ENCODE peak calls at places on chromosomes 6 and 20, in four cellular contexts. H is cardiac muscle cell, L is MM.1S, O is RWPE1. Z is an unnamed sample.

GRCh38 chr6:81262656-81263055 is 489.8 kb downstream of the TENT5A start:
- DNase-seq in H (no peak), L (no peak), O (no peak), Z (peak; percentile 35)

GRCh38 chr20:11031300-11031699 is 357.5 kb upstream of the JAG1 start:
- DNase-seq in H (no peak), L (no peak), O (no peak), Z (no peak)

GRCh38 chr6:29967379-29968010 is 25.2 kb downstream of the HLA-A start:
- DNase-seq in H (no peak), L (peak; percentile 36), O (peak; percentile 30), Z (no peak)

GRCh38 chr20:24698189-24698588 is 228.8 kb downstream of the SYNDIG1 start:
- DNase-seq in H (no peak), L (no peak), O (no peak), Z (no peak)

GRCh38 chr20:44810061-44810390 is 320 bp downstream of the RIMS4 start:
- DNase-seq in H (no peak), L (no peak), O (no peak), Z (no peak)

GRCh38 chr20:5002077-5002413 is 735 bp upstream of the SLC23A2 start:
- DNase-seq in H (peak; percentile 6), L (peak; percentile 27), O (no peak), Z (no peak)

GRCh38 chr6:62288562-62288961 is 2.5 kb upstream of the KHDRBS2 start:
- DNase-seq in H (no peak), L (no peak), O (no peak), Z (no peak)

GRCh38 chr6:113858605-113859348 is 1.6 kb downstream of the MARCKS start:
- DNase-seq in H (peak; percentile 94), L (peak; percentile 97), O (peak; percentile 88), Z (peak; percentile 32)

GRCh38 chr20:7248392-7248992 is 481.0 kb downstream of the BMP2 start:
- DNase-seq in H (no peak), L (no peak), O (no peak), Z (no peak)

GRCh38 chr6:160400426-160400825 is 52.2 kb downstream of the SLC22A3 start:
- DNase-seq in H (no peak), L (peak; percentile 81), O (no peak), Z (peak; percentile 82)

GRCh38 chr6:160005861-160006540 is 37.1 kb downstream of the IGF2R start:
- DNase-seq in H (no peak), L (no peak), O (no peak), Z (no peak)

GRCh38 chr6:66962082-66962481 is 1255.1 kb upstream of the EYS start:
- DNase-seq in H (no peak), L (no peak), O (no peak), Z (no peak)

GRCh38 chr6:45454008-45454911 is 76.5 kb upstream of the SUPT3H start:
- DNase-seq in H (no peak), L (no peak), O (no peak), Z (no peak)

GRCh38 chr20:49890651-49891361 is 24.5 kb downstream of the SPATA2 start:
- DNase-seq in H (peak; percentile 23), L (no peak), O (no peak), Z (no peak)

GRCh38 chr6:78300885-78301284 is 566.5 kb upstream of the IRAK1BP1 start:
- DNase-seq in H (no peak), L (no peak), O (peak; percentile 13), Z (no peak)

GRCh38 chr6:14121936-14122344 is 4.4 kb downstream of the CD83 start:
- DNase-seq in H (no peak), L (no peak), O (no peak), Z (peak; percentile 13)

GRCh38 chr6:169250660-169251059 is 3.0 kb downstream of the THBS2 start:
- DNase-seq in H (no peak), L (no peak), O (peak; percentile 70), Z (peak; percentile 80)

GRCh38 chr6:70108230-70108629 is 194.7 kb downstream of the COL9A1 start:
- DNase-seq in H (peak; percentile 41), L (peak; percentile 57), O (peak; percentile 30), Z (no peak)

GRCh38 chr6:20868397-20869185 is 334.3 kb downstream of the CDKAL1 start:
- DNase-seq in H (no peak), L (no peak), O (no peak), Z (no peak)

GRCh38 chr20:19688031-19688806 is 69.8 kb upstream of the RIN2 start:
- DNase-seq in H (peak; percentile 85), L (peak; percentile 37), O (peak; percentile 82), Z (peak; percentile 18)

GRCh38 chr20:35568645-35569044 is 26.8 kb downstream of the ERGIC3 start:
- DNase-seq in H (no peak), L (peak; percentile 42), O (peak; percentile 64), Z (no peak)

GRCh38 chr6:142331075-142331551 is 29.3 kb downstream of the ADGRG6 start:
- DNase-seq in H (no peak), L (no peak), O (no peak), Z (no peak)

GRCh38 chr20:32600681-32601237 is 15.6 kb upstream of the NOL4L start:
- DNase-seq in H (no peak), L (no peak), O (no peak), Z (no peak)

GRCh38 chr6:3751019-3751729 is at the start of gene PXDC1:
- DNase-seq in H (peak; percentile 38), L (no peak), O (no peak), Z (no peak)

GRCh38 chr20:43761396-43762340 is 34.9 kb upstream of the GTSF1L start:
- DNase-seq in H (no peak), L (no peak), O (no peak), Z (no peak)
- H3K27ac ChIP-seq in H (no peak overlapping the region), L (no peak overlapping the region), O (no peak overlapping the region), Z (no peak overlapping the region)

GRCh38 chr20:54668271-54669053 is 193.1 kb downstream of the DOK5 start:
- DNase-seq in H (peak; percentile 58), L (peak; percentile 73), O (peak; percentile 45), Z (no peak)
- H3K27ac ChIP-seq in H (no peak overlapping the region), L (no peak overlapping the region), O (no peak overlapping the region), Z (no peak overlapping the region)

DNA sequence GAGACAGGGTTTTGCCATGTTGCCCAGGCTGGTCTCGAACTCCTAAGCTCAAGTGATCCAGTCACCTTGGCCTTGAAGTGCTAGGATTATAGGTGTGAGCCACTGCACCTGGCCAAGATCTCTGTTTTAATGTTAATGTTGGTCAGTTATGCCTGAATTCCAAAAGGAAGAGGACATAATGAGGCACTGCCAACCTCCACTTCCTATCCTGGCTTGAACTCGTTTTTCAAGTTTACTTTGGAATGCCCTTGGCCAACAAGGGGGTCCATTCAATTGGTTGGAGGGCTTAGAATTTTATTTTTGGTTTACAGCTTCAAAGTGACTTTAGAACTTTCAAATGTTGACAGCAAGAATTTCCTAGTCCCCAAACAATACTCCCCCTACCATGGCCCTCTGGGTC is 29.8 kb downstream of the DNAAF9 start:
- DNase-seq in H (no peak), L (no peak), O (no peak), Z (no peak)
- H3K27ac ChIP-seq in H (peak overlapping the region; percentile 28), L (no peak overlapping the region), O (no peak overlapping the region), Z (no peak overlapping the region)

DNA sequence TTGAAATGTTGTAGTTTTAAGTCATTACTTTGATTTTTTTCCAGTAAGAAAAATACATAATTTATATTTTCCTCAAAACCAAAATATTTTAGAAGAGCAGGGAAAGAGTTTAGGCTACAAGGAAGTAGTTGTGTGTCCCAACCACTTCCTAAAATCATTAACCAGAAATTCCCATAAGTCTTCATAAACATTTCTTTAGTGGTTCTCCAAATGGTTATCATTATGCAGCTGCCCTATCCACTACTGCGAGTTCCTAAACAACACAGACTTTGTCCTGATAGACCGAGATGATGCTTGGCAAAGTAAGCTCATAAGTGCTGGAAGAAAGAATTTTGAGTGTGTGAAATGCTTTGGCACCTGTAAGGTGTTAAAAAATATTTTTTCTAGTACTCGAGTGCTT is 93.6 kb downstream of the ARMC2 start:
- DNase-seq in H (no peak), L (no peak), O (no peak), Z (no peak)
- H3K27ac ChIP-seq in H (no peak overlapping the region), L (no peak overlapping the region), O (no peak overlapping the region), Z (no peak overlapping the region)

DNA sequence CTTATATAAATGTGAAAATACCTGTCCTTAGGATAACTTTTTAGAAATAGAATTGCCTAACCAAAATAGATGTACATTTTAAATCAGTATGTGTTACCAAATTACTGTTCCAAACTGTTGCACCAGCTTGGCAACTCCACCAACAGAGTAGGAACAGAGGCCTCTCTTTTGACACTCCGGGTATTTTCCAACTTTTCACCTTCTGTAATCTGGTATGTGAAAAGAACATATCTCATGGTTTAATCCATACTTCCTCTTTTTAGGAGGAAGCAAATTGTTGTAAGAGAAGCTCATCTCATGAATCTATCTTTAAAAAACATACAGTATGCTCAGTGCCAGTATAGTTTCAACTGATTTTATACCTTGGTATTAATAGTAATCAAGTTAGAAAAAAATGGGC is 24.9 kb downstream of the RNF144B start:
- DNase-seq in H (no peak), L (no peak), O (no peak), Z (no peak)
- H3K27ac ChIP-seq in H (no peak overlapping the region), L (no peak overlapping the region), O (no peak overlapping the region), Z (no peak overlapping the region)

GRCh38 chr6:144585217-144585814 is 300.2 kb downstream of the UTRN start:
- DNase-seq in H (peak; percentile 64), L (peak; percentile 15), O (peak; percentile 11), Z (no peak)

GRCh38 chr6:144580771-144581170 is 295.6 kb downstream of the UTRN start:
- DNase-seq in H (no peak), L (no peak), O (no peak), Z (no peak)

GRCh38 chr6:144583614-144583954 is 298.4 kb downstream of the UTRN start:
- DNase-seq in H (no peak), L (no peak), O (no peak), Z (no peak)

GRCh38 chr6:144581807-144582537 is 296.8 kb downstream of the UTRN start:
- DNase-seq in H (peak; percentile 49), L (no peak), O (no peak), Z (no peak)

GRCh38 chr6:144582939-144583613 is 297.9 kb downstream of the UTRN start:
- DNase-seq in H (peak; percentile 24), L (peak; percentile 82), O (no peak), Z (no peak)
- H3K27ac ChIP-seq in H (peak overlapping the region; percentile 35), L (peak overlapping the region; percentile 67), O (no peak overlapping the region), Z (no peak overlapping the region)

GRCh38 chr6:158755636-158756035 is 63.5 kb downstream of the EZR start:
- DNase-seq in H (no peak), L (no peak), O (no peak), Z (no peak)

GRCh38 chr6:158756126-158756525 is 63.0 kb downstream of the EZR start:
- DNase-seq in H (no peak), L (no peak), O (peak; percentile 54), Z (no peak)

GRCh38 chr6:158753826-158754225 is 65.3 kb downstream of the EZR start:
- DNase-seq in H (no peak), L (no peak), O (no peak), Z (no peak)

GRCh38 chr6:158752613-158753012 is 66.6 kb downstream of the EZR start:
- DNase-seq in H (no peak), L (no peak), O (no peak), Z (no peak)

DNA sequence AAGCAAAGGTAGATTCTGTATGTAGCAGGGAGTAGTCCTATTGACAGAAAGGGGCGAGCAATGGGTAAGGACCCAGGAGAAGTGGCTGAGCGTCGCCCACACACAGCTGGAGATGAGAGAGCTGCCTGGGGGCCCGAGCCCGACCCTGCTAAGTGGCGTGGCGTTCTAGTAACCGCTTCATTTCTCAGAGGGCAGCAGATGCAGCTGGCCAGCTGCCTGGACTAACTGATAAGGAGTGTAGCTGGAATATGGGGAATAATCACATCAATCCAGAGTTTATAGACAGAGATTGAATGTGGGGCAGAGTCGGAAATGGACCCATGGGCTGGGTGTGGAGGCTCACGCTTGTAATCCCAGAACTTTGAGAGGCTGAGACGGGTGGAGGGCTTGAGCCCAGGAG is 64.4 kb downstream of the EZR start:
- DNase-seq in H (no peak), L (no peak), O (no peak), Z (no peak)
- H3K27ac ChIP-seq in H (no peak overlapping the region), L (no peak overlapping the region), O (no peak overlapping the region), Z (no peak overlapping the region)

GRCh38 chr20:62245911-62246280 is 7.6 kb downstream of the OSBPL2 start:
- DNase-seq in H (no peak), L (no peak), O (no peak), Z (no peak)
- H3K27ac ChIP-seq in H (no peak overlapping the region), L (no peak overlapping the region), O (peak overlapping the region; percentile 4), Z (peak overlapping the region; percentile 74)